ENCODE peak calls at places on chromosomes 4 and X, in six cellular contexts. Z, A, B, X, O and Y are unnamed samples.

GRCh38 chr4:142129931-142130330 is 493.5 kb downstream of the IL15 start:
- DNase-seq in Z (no peak), A (no peak), B (peak), X (no peak), O (no peak), Y (no peak)

GRCh38 chr4:156596026-156596425 is 375.6 kb downstream of the PDGFC start:
- DNase-seq in Z (no peak), A (no peak), B (peak), X (no peak), O (no peak), Y (peak)

GRCh38 chrX:51867626-51868025 is 25.8 kb upstream of the MAGED1 start:
- DNase-seq in Z (no peak), A (no peak), B (no peak), X (no peak), O (no peak), Y (no peak)

GRCh38 chr4:5710065-5710961 is 688 bp upstream of the EVC start:
- DNase-seq in Z (no peak), A (peak), B (peak), X (peak), O (peak), Y (peak)

GRCh38 chr4:150582101-150582565 is at the start of gene MAB21L2:
- DNase-seq in Z (no peak), A (no peak), B (no peak), X (peak), O (peak), Y (peak)

GRCh38 chrX:45714864-45715263 is 514.2 kb upstream of the DIPK2B start:
- DNase-seq in Z (no peak), A (no peak), B (peak), X (no peak), O (no peak), Y (peak)

GRCh38 chr4:137946423-137946822 is 295.7 kb downstream of the SLC7A11 start:
- DNase-seq in Z (no peak), A (no peak), B (peak), X (no peak), O (no peak), Y (peak)

GRCh38 chr4:22170353-22170752 is 221.8 kb upstream of the KCNIP4 start:
- DNase-seq in Z (no peak), A (no peak), B (peak), X (no peak), O (no peak), Y (peak)

GRCh38 chr4:85867281-85867680 is 392.3 kb downstream of the ARHGAP24 start:
- DNase-seq in Z (no peak), A (no peak), B (no peak), X (no peak), O (no peak), Y (no peak)

GRCh38 chr4:153227501-153227900 is 23.3 kb downstream of the TRIM2 start:
- DNase-seq in Z (no peak), A (no peak), B (no peak), X (no peak), O (no peak), Y (no peak)

GRCh38 chrX:53300157-53300556 is 18.8 kb upstream of the IQSEC2 start:
- DNase-seq in Z (no peak), A (no peak), B (no peak), X (no peak), O (no peak), Y (no peak)

GRCh38 chr4:74631338-74631737 is 163.0 kb downstream of the BTC start:
- DNase-seq in Z (no peak), A (no peak), B (peak), X (no peak), O (no peak), Y (peak)

GRCh38 chrX:18146954-18147353 is 73.7 kb downstream of the BEND2 start:
- DNase-seq in Z (no peak), A (no peak), B (peak), X (no peak), O (peak), Y (peak)

GRCh38 chrX:109475174-109475891 is 6.6 kb downstream of the GUCY2F start:
- DNase-seq in Z (peak), A (no peak), B (peak), X (peak), O (peak), Y (peak)

GRCh38 chr4:111230265-111230664 is 607.4 kb upstream of the PITX2 start:
- DNase-seq in Z (no peak), A (no peak), B (peak), X (no peak), O (no peak), Y (no peak)

GRCh38 chr4:128524311-128524710 is 236.7 kb upstream of the PGRMC2 start:
- DNase-seq in Z (no peak), A (no peak), B (peak), X (no peak), O (no peak), Y (peak)

GRCh38 chr4:139457318-139457717 is 3.4 kb downstream of the RAB33B start:
- DNase-seq in Z (no peak), A (no peak), B (no peak), X (no peak), O (no peak), Y (no peak)

GRCh38 chrX:96538104-96538725 is 146.4 kb upstream of the DIAPH2 start:
- DNase-seq in Z (no peak), A (no peak), B (no peak), X (no peak), O (no peak), Y (no peak)

GRCh38 chr4:7294176-7294756 is 101.9 kb downstream of the SORCS2 start:
- DNase-seq in Z (no peak), A (no peak), B (no peak), X (no peak), O (no peak), Y (no peak)

GRCh38 chrX:109914114-109914849 is 88.6 kb upstream of the TMEM164 start:
- DNase-seq in Z (no peak), A (no peak), B (no peak), X (no peak), O (no peak), Y (no peak)

GRCh38 chr4:110619401-110620247 is 3.3 kb downstream of the PITX2 start:
- DNase-seq in Z (no peak), A (peak), B (no peak), X (no peak), O (peak), Y (no peak)

GRCh38 chr4:184815046-184815877 is 10.5 kb downstream of the ACSL1 start:
- DNase-seq in Z (peak), A (peak), B (peak), X (peak), O (no peak), Y (peak)

GRCh38 chr4:154495867-154496266 is 4.3 kb upstream of the DCHS2 start:
- DNase-seq in Z (no peak), A (no peak), B (no peak), X (no peak), O (no peak), Y (no peak)

GRCh38 chr4:122759639-122760310 is 27.3 kb downstream of the BBS12 start:
- DNase-seq in Z (no peak), A (no peak), B (peak), X (no peak), O (no peak), Y (peak)
- TF ChIP-seq CTCF in Z (no peak), A (no peak), B (peak), X (peak), O (peak), Y (peak)

DNA sequence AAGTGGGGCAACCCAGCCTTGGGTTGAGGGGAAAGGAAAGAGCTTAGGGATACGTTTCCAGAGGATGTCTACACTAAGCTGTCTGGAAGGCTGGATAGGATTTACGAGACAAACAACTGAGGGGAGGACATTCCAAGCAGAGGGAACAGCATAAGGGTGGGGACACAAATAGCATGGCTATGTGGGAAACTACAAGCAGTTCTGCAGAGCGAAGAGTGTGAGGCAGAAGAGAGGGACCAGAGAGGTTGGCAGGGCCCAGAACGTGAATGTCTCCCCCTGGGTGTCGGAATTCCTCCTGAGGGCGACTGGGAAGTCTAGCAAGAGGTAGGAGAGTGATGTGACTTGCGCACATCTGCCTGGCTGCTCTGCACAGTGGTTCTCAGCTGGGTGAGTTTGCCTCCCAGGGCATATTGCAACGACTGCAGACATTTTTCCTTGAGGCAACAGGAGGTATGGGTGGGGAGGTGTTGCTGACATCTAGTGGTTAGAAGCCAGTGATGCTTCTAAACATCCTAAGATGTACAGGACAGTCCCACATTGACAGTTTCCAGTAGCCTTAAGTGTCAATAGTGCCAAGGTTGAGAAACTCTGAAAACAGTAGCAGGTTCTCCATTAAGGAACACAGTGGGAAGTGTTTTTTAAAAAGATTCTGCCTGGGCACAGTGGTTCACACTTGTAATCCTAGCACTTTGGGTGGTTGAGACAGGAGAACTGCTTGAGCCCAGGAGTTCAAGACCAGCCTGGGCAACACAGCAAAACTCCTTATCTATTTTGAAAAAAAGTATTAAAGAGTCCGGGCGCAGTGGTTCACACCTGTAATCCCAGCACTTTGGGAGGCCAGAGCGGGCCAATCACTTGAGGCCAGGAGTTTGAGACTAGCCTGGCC is 9.2 kb downstream of the NDUFA1 start:
- DNase-seq in Z (no peak), A (peak), B (peak), X (peak), O (peak), Y (peak)
- TF ChIP-seq CTCF in Z (peak), A (peak), B (peak), X (peak), O (peak), Y (peak)

DNA sequence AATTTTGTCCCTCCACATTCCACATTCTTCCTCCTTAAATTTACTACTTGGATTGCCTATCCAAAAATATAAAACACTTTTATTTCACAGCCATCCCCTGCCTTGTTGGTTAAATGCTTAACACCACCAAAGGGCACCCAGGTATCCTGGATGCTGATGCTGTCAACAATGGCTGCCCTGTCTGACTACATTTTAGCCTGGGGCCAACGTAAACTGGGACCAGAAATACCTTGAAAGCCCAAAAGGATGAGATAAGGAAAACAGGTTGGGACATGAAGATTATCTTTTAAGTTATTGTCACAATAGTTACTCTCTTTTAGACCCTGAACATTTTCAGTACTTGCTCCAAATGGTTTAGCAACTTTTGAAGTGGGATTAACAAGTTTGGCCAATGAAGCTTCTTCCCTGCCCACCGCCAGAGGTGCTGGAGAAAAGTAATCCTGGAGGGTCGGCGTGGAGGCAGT is 775 bp upstream of the YIPF6 start:
- DNase-seq in Z (no peak), A (no peak), B (no peak), X (peak), O (peak), Y (peak)
- TF ChIP-seq CTCF in Z (no peak), A (no peak), B (no peak), X (peak), O (no peak), Y (peak)

DNA sequence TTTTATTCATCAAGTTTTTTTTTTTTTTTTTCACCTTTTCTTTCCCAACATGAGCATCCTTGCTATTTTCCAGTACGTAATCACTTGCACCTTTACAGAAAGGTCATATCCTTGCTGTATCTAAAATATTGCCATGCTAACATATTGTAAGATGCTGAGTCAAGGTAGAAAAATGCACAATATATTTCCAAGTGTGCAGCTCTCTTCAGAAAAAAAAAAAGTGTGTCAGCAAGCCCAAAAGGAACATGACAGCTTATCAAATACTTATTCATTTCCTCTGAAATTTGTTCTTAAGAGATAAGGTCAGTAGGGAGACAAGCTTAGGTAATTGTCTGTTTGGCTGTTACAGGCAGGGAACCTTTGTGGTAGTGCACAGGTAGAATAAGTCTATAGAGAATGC is 27.0 kb downstream of the SH2D1A start:
- DNase-seq in Z (no peak), A (no peak), B (no peak), X (no peak), O (no peak), Y (no peak)
- TF ChIP-seq CTCF in Z (no peak), A (no peak), B (no peak), X (no peak), O (no peak), Y (no peak)

GRCh38 chrX:10619311-10620015 is 922 bp downstream of the MID1 start:
- DNase-seq in Z (no peak), A (no peak), B (peak), X (peak), O (no peak), Y (peak)
- TF ChIP-seq CTCF in Z (no peak), A (no peak), B (no peak), X (no peak), O (no peak), Y (no peak)

GRCh38 chr4:23333946-23334878 is 555.6 kb downstream of the PPARGC1A start:
- DNase-seq in Z (no peak), A (no peak), B (peak), X (no peak), O (no peak), Y (peak)
- TF ChIP-seq CTCF in Z (no peak), A (peak), B (no peak), X (no peak), O (no peak), Y (no peak)